ENCODE peak calls at places on chromosome 11, in nine cellular contexts. S is left ventricle myocardium inferior; U is left lung; F is natural killer cell treated with Interleukin-12 subunit alpha and Interleukin-12 subunit beta and Interleukin-15 and Interleukin-18, amount 100 ng/mL, for 72 hours; O is NCI-H1092; C is ELR; Q is GM03348; I is Caki2; H is HuH-7. B is an unnamed sample.

GRCh38 chr11:62705880-62706831 is 1.1 kb downstream of the BSCL2 start:
- DNase-seq in I (peak), U (peak), H (peak), S (peak), C (peak), Q (peak), F (peak), O (peak), B (peak)

GRCh38 chr11:15560689-15561467 is 446.2 kb downstream of the INSC start:
- DNase-seq in Q (no peak), H (no peak), O (no peak), I (no peak), C (no peak), S (no peak), F (no peak), U (peak), B (no peak)

GRCh38 chr11:116471608-116472007 is 301.2 kb downstream of the BUD13 start:
- DNase-seq in S (no peak), F (no peak), U (no peak), Q (peak), H (no peak), I (no peak), C (peak), O (no peak), B (peak)

GRCh38 chr11:47177229-47177845 is 658 bp upstream of the ARFGAP2 start:
- DNase-seq in Q (peak), C (peak), H (peak), S (peak), I (peak), U (no peak), F (peak), O (peak), B (peak)

GRCh38 chr11:91397134-91397468 is 827.5 kb upstream of the FAT3 start:
- DNase-seq in I (no peak), O (no peak), U (no peak), H (no peak), Q (no peak), S (no peak), F (no peak), C (no peak), B (no peak)

GRCh38 chr11:114026355-114026754 is 33.2 kb upstream of the ZBTB16 start:
- DNase-seq in Q (no peak), I (no peak), S (no peak), C (peak), U (no peak), O (no peak), H (peak), F (no peak), B (peak)

GRCh38 chr11:83611616-83612015 is 325.4 kb upstream of the CCDC90B start:
- DNase-seq in Q (no peak), O (no peak), U (no peak), I (no peak), S (no peak), H (no peak), C (no peak), F (no peak), B (no peak)

GRCh38 chr11:6855971-6856542 is 6.8 kb upstream of the OR10A2 start:
- DNase-seq in C (peak), H (no peak), S (no peak), U (no peak), Q (no peak), O (no peak), I (no peak), F (no peak), B (peak)

GRCh38 chr11:122852071-122852831 is 14.0 kb downstream of the CRTAM start:
- DNase-seq in F (no peak), U (no peak), H (no peak), Q (peak), S (no peak), O (no peak), C (peak), I (peak), B (no peak)

GRCh38 chr11:113574586-113574985 is 99.4 kb upstream of the DRD2 start:
- DNase-seq in O (no peak), C (no peak), I (no peak), H (no peak), S (no peak), U (no peak), F (no peak), Q (no peak), B (no peak)

GRCh38 chr11:133171374-133171773 is 360.9 kb downstream of the OPCML start:
- DNase-seq in F (no peak), I (no peak), S (no peak), O (no peak), C (no peak), Q (no peak), H (no peak), U (no peak), B (no peak)

GRCh38 chr11:34874202-34874601 is 42.0 kb downstream of the APIP start:
- DNase-seq in U (no peak), I (no peak), H (no peak), O (no peak), S (no peak), C (no peak), Q (no peak), F (no peak), B (no peak)

GRCh38 chr11:29063630-29064361 is 953.0 kb downstream of the KCNA4 start:
- DNase-seq in C (peak), Q (no peak), H (no peak), I (no peak), S (no peak), O (no peak), U (no peak), F (no peak), B (no peak)

GRCh38 chr11:95698939-95699562 is 90.5 kb downstream of the FAM76B start:
- DNase-seq in Q (no peak), F (no peak), H (no peak), S (no peak), C (no peak), I (no peak), U (no peak), O (no peak), B (no peak)

GRCh38 chr11:43419460-43419859 is 60.7 kb downstream of the TTC17 start:
- DNase-seq in U (no peak), H (peak), F (no peak), C (peak), Q (peak), I (peak), S (no peak), O (no peak), B (peak)

GRCh38 chr11:73288197-73288872 is 16.2 kb downstream of the P2RY6 start:
- DNase-seq in S (no peak), H (no peak), C (no peak), U (no peak), O (no peak), Q (no peak), I (no peak), F (peak), B (no peak)

GRCh38 chr11:30326114-30326783 is 3.3 kb downstream of the ARL14EP start:
- DNase-seq in I (no peak), H (no peak), F (no peak), O (no peak), U (no peak), S (no peak), Q (peak), C (peak), B (no peak)

GRCh38 chr11:44823006-44823405 is 96.2 kb downstream of the TSPAN18 start:
- DNase-seq in C (peak), O (no peak), S (no peak), U (peak), Q (no peak), I (no peak), F (no peak), H (no peak), B (no peak)

GRCh38 chr11:95923730-95924413 is at the start of gene MTMR2:
- DNase-seq in C (peak), U (peak), F (peak), Q (peak), O (peak), H (peak), I (peak), S (peak), B (peak)